ENCODE peak calls at places on chromosomes 7 and 10, in ten cellular contexts. R is psoas muscle; L is mucosa of gallbladder; H is neural crest cell; T is activated CD4-positive, CD25-positive, alpha-beta regulatory T cell; O is NCI-H2171 treated with DMSO at 0.1 percent for 48 hours; D is fibroblast of pulmonary artery; U is memory B cell; Q is AG09319; A is NCI-H1105. W is an unnamed sample.

GRCh38 chr7:105493928-105494325 is 28.1 kb downstream of the PUS7 start:
- DNase-seq in R (no peak), L (peak), H (no peak), T (no peak), O (no peak), D (peak), U (no peak), Q (peak), A (no peak), W (no peak)

GRCh38 chr10:24951201-24952145 is 933 bp downstream of the PRTFDC1 start:
- DNase-seq in R (no peak), L (no peak), H (peak), T (no peak), O (peak), D (no peak), U (no peak), Q (no peak), A (no peak), W (peak)

GRCh38 chr7:25847331-25848070 is 304.5 kb upstream of the NFE2L3 start:
- DNase-seq in R (no peak), L (no peak), H (no peak), T (no peak), O (no peak), D (peak), U (no peak), Q (no peak), A (no peak), W (no peak)

GRCh38 chr7:3673524-3673923 is 372.5 kb downstream of the SDK1 start:
- DNase-seq in R (no peak), L (no peak), H (peak), T (no peak), O (no peak), D (peak), U (no peak), Q (no peak), A (no peak), W (no peak)

GRCh38 chr10:87861034-87861433 is 2.3 kb downstream of the KLLN start:
- DNase-seq in R (no peak), L (no peak), H (no peak), T (no peak), O (no peak), D (no peak), U (no peak), Q (no peak), A (no peak), W (no peak)

GRCh38 chr7:30906520-30907240 is 5.0 kb upstream of the AQP1 start:
- DNase-seq in R (no peak), L (no peak), H (no peak), T (no peak), O (no peak), D (peak), U (no peak), Q (no peak), A (no peak), W (no peak)

GRCh38 chr7:136353287-136353686 is 376.1 kb upstream of the MTPN start:
- DNase-seq in R (no peak), L (no peak), H (no peak), T (no peak), O (no peak), D (no peak), U (no peak), Q (no peak), A (no peak), W (no peak)

GRCh38 chr10:73998623-73999622 is 1.0 kb downstream of the VCL start:
- DNase-seq in R (peak), L (peak), H (peak), T (no peak), O (peak), D (peak), U (no peak), Q (no peak), A (peak), W (no peak)

GRCh38 chr7:90222811-90223725 is 11.5 kb downstream of the STEAP2 start:
- DNase-seq in R (no peak), L (no peak), H (no peak), T (no peak), O (no peak), D (peak), U (no peak), Q (peak), A (no peak), W (no peak)

GRCh38 chr7:56105508-56105907 is 768 bp downstream of the CHCHD2 start:
- DNase-seq in R (no peak), L (no peak), H (no peak), T (no peak), O (no peak), D (peak), U (no peak), Q (peak), A (no peak), W (no peak)

GRCh38 chr10:49104323-49104722 is 11.0 kb downstream of the VSTM4 start:
- DNase-seq in R (no peak), L (no peak), H (no peak), T (no peak), O (no peak), D (no peak), U (no peak), Q (no peak), A (no peak), W (no peak)

GRCh38 chr7:93563584-93563983 is 10.9 kb downstream of the CALCR start:
- DNase-seq in R (no peak), L (no peak), H (no peak), T (no peak), O (no peak), D (no peak), U (no peak), Q (no peak), A (no peak), W (no peak)

GRCh38 chr10:64619068-64619467 is 1097.9 kb downstream of the REEP3 start:
- DNase-seq in R (no peak), L (no peak), H (no peak), T (no peak), O (no peak), D (no peak), U (no peak), Q (no peak), A (no peak), W (no peak)

GRCh38 chr7:128672927-128673517 is 930 bp downstream of the GARIN1A start:
- DNase-seq in R (no peak), L (no peak), H (peak), T (no peak), O (peak), D (peak), U (no peak), Q (no peak), A (no peak), W (no peak)

GRCh38 chr10:110919349-110919931 is at the start of gene SHOC2:
- DNase-seq in R (peak), L (peak), H (peak), T (peak), O (no peak), D (no peak), U (no peak), Q (no peak), A (peak), W (peak)

GRCh38 chr10:101609481-101609880 is 21.4 kb downstream of the DPCD start:
- DNase-seq in R (no peak), L (no peak), H (no peak), T (no peak), O (no peak), D (no peak), U (no peak), Q (no peak), A (no peak), W (no peak)

GRCh38 chr10:5584895-5585516 is 60.2 kb downstream of the CALML3 start:
- DNase-seq in R (no peak), L (no peak), H (no peak), T (no peak), O (no peak), D (peak), U (no peak), Q (no peak), A (no peak), W (no peak)

GRCh38 chr10:117186832-117187615 is 10.3 kb upstream of the KCNK18 start:
- DNase-seq in R (no peak), L (no peak), H (no peak), T (no peak), O (no peak), D (no peak), U (no peak), Q (no peak), A (no peak), W (no peak)

GRCh38 chr7:14598978-14599377 is 303.6 kb downstream of the DGKB start:
- DNase-seq in R (no peak), L (no peak), H (no peak), T (no peak), O (no peak), D (peak), U (no peak), Q (no peak), A (no peak), W (no peak)

W was measured in hippocampal formation.